ENCODE peak calls at places on chromosomes 16 and 17, in nine cellular contexts. A is ovary, P is nephron progenitor cell, W is endothelial cell, H is adrenal gland, S is esophagus squamous epithelium, L is mucosa of descending colon, Z is fibroblast of the aortic adventitia, U is Peyer's patch. X is an unnamed sample.
A peak's percentile ranks its signal among the peaks of the same experiment; 100 is the strongest.

GRCh38 chr17:74325743-74326379 is at the start of gene KIF19:
- DNase-seq in A (no peak), P (peak; percentile 77), W (peak; percentile 68), H (no peak), S (no peak), L (no peak), Z (no peak), U (peak; percentile 17), X (no peak)

GRCh38 chr17:19343671-19344151 is 18.8 kb downstream of the B9D1 start:
- DNase-seq in A (peak; percentile 53), P (no peak), W (no peak), H (no peak), S (no peak), L (no peak), Z (no peak), U (no peak), X (no peak)

GRCh38 chr17:65196617-65197016 is 59.4 kb downstream of the RGS9 start:
- DNase-seq in A (no peak), P (no peak), W (no peak), H (no peak), S (no peak), L (no peak), Z (no peak), U (no peak), X (no peak)

GRCh38 chr16:81626181-81626674 is 152.9 kb upstream of the PLCG2 start:
- DNase-seq in A (no peak), P (no peak), W (no peak), H (no peak), S (no peak), L (no peak), Z (no peak), U (no peak), X (no peak)

GRCh38 chr16:79519448-79519847 is 81.1 kb downstream of the MAF start:
- DNase-seq in A (no peak), P (no peak), W (no peak), H (peak; percentile 44), S (no peak), L (peak; percentile 56), Z (no peak), U (no peak), X (no peak)

GRCh38 chr17:57243171-57243622 is 13.1 kb upstream of the MSI2 start:
- DNase-seq in A (peak; percentile 80), P (peak; percentile 76), W (peak; percentile 75), H (peak; percentile 84), S (no peak), L (peak; percentile 62), Z (peak; percentile 72), U (peak; percentile 62), X (peak; percentile 59)

GRCh38 chr17:7849185-7850117 is 5.4 kb upstream of the TMEM88 start:
- DNase-seq in A (peak; percentile 50), P (no peak), W (no peak), H (peak; percentile 35), S (no peak), L (peak; percentile 61), Z (no peak), U (no peak), X (no peak)

GRCh38 chr16:31508706-31509523 is 724 bp upstream of the RUSF1 start:
- DNase-seq in A (no peak), P (no peak), W (no peak), H (no peak), S (no peak), L (no peak), Z (peak; percentile 69), U (no peak), X (no peak)

GRCh38 chr16:1180772-1181714 is 28.1 kb downstream of the CACNA1H start:
- DNase-seq in A (peak; percentile 81), P (peak; percentile 58), W (no peak), H (no peak), S (no peak), L (no peak), Z (no peak), U (no peak), X (no peak)

GRCh38 chr17:42750730-42751356 is 6.0 kb upstream of the EZH1 start:
- DNase-seq in A (no peak), P (no peak), W (no peak), H (no peak), S (no peak), L (no peak), Z (no peak), U (no peak), X (no peak)

GRCh38 chr17:18182190-18182977 is 1.2 kb upstream of the ALKBH5 start:
- DNase-seq in A (peak; percentile 65), P (peak; percentile 27), W (peak; percentile 18), H (peak; percentile 50), S (no peak), L (peak; percentile 60), Z (peak; percentile 27), U (no peak), X (no peak)

GRCh38 chr17:36544049-36544319 is 735 bp upstream of the GGNBP2 start:
- DNase-seq in A (no peak), P (no peak), W (no peak), H (no peak), S (no peak), L (peak; percentile 63), Z (peak; percentile 60), U (peak; percentile 40), X (no peak)

GRCh38 chr16:81973737-81974136 is 37.5 kb downstream of the SDR42E1 start:
- DNase-seq in A (no peak), P (no peak), W (no peak), H (no peak), S (no peak), L (no peak), Z (no peak), U (no peak), X (no peak)

GRCh38 chr17:20189979-20190378 is 180.8 kb downstream of the SPECC1 start:
- DNase-seq in A (no peak), P (no peak), W (no peak), H (no peak), S (no peak), L (no peak), Z (no peak), U (no peak), X (no peak)

GRCh38 chr17:16916557-16916920 is 55.4 kb downstream of the TNFRSF13B start:
- DNase-seq in A (no peak), P (no peak), W (no peak), H (peak; percentile 8), S (no peak), L (no peak), Z (no peak), U (no peak), X (no peak)

GRCh38 chr17:16917995-16918394 is 53.9 kb downstream of the TNFRSF13B start:
- DNase-seq in A (no peak), P (no peak), W (no peak), H (peak; percentile 17), S (no peak), L (no peak), Z (no peak), U (no peak), X (no peak)

GRCh38 chr17:16912021-16912962 is 59.6 kb downstream of the TNFRSF13B start:
- DNase-seq in A (no peak), P (no peak), W (no peak), H (peak; percentile 2), S (no peak), L (no peak), Z (no peak), U (no peak), X (no peak)

GRCh38 chr17:16918443-16918842 is 53.5 kb downstream of the TNFRSF13B start:
- DNase-seq in A (no peak), P (no peak), W (no peak), H (peak; percentile 1), S (no peak), L (no peak), Z (no peak), U (no peak), X (no peak)

GRCh38 chr17:16915752-16916556 is 56.0 kb downstream of the TNFRSF13B start:
- DNase-seq in A (no peak), P (peak; percentile 65), W (peak; percentile 62), H (peak; percentile 43), S (no peak), L (no peak), Z (peak; percentile 4), U (peak; percentile 72), X (peak; percentile 48)
- TF ChIP-seq CTCF in A (no peak), P (peak; percentile 47), W (peak; percentile 45), H (peak; percentile 12), S (peak; percentile 12), L (no peak), Z (peak; percentile 32), U (no peak), X (no peak)

DNA sequence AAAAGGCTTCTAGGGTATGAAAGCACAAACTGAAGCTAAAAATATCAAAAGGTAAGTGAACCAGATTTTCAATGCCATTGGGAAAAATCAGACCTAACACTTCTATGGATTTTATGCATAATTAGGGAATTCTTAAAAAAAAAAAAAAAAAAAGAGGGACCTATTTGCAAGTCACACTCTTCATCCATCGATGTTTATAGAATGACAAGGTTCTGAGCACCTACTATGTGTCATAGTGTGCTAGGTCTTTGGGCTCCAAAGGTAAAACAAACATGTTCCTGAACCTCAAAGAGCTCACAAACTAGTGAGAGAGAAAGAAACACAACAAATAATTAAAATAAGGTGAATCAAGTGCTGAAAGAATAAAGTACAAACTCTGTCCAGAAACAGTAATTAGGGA is 1.9 kb downstream of the HEATR6 start:
- DNase-seq in A (no peak), P (no peak), W (no peak), H (no peak), S (no peak), L (no peak), Z (no peak), U (no peak), X (no peak)
- TF ChIP-seq CTCF in A (no peak), P (no peak), W (no peak), H (no peak), S (no peak), L (no peak), Z (no peak), U (no peak), X (no peak)

GRCh38 chr17:15091825-15092224 is 173.3 kb downstream of the PMP22 start:
- DNase-seq in A (no peak), P (no peak), W (no peak), H (no peak), S (no peak), L (no peak), Z (no peak), U (no peak), X (no peak)
- TF ChIP-seq CTCF in A (no peak), P (no peak), W (no peak), H (no peak), S (no peak), L (no peak), Z (no peak), U (no peak), X (no peak)

DNA sequence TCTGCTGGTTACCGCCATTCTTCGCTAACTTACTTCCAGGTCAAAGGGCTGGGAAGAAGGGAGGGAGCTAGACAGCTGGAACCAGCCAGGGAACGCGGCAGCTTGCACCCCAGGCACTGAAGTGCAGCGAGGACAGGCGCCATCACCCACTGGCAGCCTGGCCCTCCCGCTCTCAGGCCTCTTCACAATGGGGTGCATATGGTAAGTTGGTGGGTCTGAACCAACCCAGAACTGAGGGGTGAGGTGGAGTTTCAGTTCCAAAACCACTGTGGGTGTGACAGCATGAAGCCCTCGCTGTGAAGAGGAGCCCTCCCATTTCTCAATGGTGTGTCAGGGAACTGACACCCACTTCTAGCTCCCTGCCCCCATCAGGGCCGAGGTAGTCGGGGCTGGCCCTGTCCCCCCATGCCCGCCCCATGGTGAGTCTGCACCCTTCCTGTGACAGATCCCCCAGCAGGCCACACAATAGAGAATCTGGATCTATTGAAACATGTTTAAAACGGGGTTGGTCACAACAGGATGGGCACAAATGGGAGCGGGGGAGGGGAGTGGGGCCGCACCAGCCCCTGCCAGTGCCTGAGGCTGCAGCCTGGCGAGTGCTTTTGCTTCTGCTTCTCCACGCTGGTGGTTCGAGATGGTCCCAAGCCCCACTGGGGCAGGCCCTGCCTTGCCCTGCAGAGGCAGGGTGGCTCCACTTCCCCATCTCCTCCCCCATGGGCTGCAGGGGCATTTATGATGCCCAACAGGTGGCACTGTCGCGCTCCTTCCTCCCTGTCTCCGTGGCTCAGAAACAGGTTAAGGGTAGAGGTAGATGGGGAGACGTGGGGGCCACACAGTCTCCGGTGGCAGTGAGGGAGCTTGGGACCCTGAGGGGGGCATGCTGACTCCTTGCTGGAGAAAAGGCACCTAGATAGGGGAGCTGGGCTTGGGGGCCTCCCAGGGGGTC is 2.3 kb downstream of the LIMD2 start:
- DNase-seq in A (no peak), P (no peak), W (peak; percentile 56), H (peak; percentile 70), S (no peak), L (peak; percentile 90), Z (peak; percentile 25), U (peak; percentile 87), X (peak; percentile 78)
- TF ChIP-seq CTCF in A (no peak), P (no peak), W (peak; percentile 47), H (peak; percentile 25), S (peak; percentile 55), L (peak; percentile 63), Z (peak; percentile 41), U (peak; percentile 72), X (no peak)